ENCODE peak calls at places on chromosomes 5 and 9, in six cellular contexts. B is stomach, N is A549, D is IMR-90, J is heart left ventricle, H is tibial nerve. T is an unnamed sample.

GRCh38 chr5:153969563-153969895 is 69.2 kb downstream of the FAM114A2 start:
- DNase-seq in B (no peak), N (no peak), D (no peak), J (no peak), H (no peak), T (no peak)

GRCh38 chr9:84141762-84142370 is 161.3 kb downstream of the RMI1 start:
- DNase-seq in B (no peak), N (no peak), D (no peak), J (no peak), H (no peak), T (no peak)

GRCh38 chr5:14767942-14768837 is 103.4 kb downstream of the ANKH start:
- DNase-seq in B (no peak), N (no peak), D (no peak), J (no peak), H (no peak), T (no peak)

GRCh38 chr9:13567833-13568232 is 288.3 kb upstream of the MPDZ start:
- DNase-seq in B (no peak), N (no peak), D (no peak), J (no peak), H (no peak), T (no peak)

GRCh38 chr9:131407717-131408195 is 13.9 kb downstream of the PRRC2B start:
- DNase-seq in B (no peak), N (no peak), D (no peak), J (peak), H (no peak), T (peak)

GRCh38 chr5:43192558-43193170 is 639 bp downstream of the NIM1K start:
- DNase-seq in B (no peak), N (no peak), D (peak), J (peak), H (peak), T (peak)

GRCh38 chr5:17315710-17316221 is 98.3 kb downstream of the BASP1 start:
- DNase-seq in B (no peak), N (no peak), D (peak), J (no peak), H (no peak), T (no peak)

GRCh38 chr5:14050821-14051220 is 92.3 kb upstream of the TRIO start:
- DNase-seq in B (no peak), N (no peak), D (peak), J (no peak), H (no peak), T (no peak)

GRCh38 chr5:152113401-152113800 is 188.8 kb upstream of the GLRA1 start:
- DNase-seq in B (no peak), N (no peak), D (no peak), J (no peak), H (no peak), T (no peak)

GRCh38 chr5:20020235-20020634 is 32.2 kb upstream of the CDH18 start:
- DNase-seq in B (no peak), N (no peak), D (no peak), J (no peak), H (no peak), T (no peak)

GRCh38 chr9:123929177-123929869 is 603 bp downstream of the DENND1A start:
- DNase-seq in B (no peak), N (no peak), D (no peak), J (no peak), H (no peak), T (no peak)

GRCh38 chr5:36606437-36607113 is at the start of gene SLC1A3:
- DNase-seq in B (peak), N (peak), D (peak), J (peak), H (peak), T (peak)

GRCh38 chr5:31220968-31221367 is 27.5 kb downstream of the CDH6 start:
- DNase-seq in B (peak), N (no peak), D (peak), J (no peak), H (no peak), T (no peak)

GRCh38 chr5:102306121-102306520 is 10.0 kb upstream of the SLCO4C1 start:
- DNase-seq in B (no peak), N (no peak), D (no peak), J (no peak), H (no peak), T (no peak)

GRCh38 chr5:23740029-23740428 is 232.6 kb downstream of the PRDM9 start:
- DNase-seq in B (no peak), N (no peak), D (no peak), J (no peak), H (no peak), T (no peak)

GRCh38 chr9:94853887-94854286 is 127.4 kb downstream of the AOPEP start:
- DNase-seq in B (no peak), N (peak), D (peak), J (no peak), H (no peak), T (no peak)

GRCh38 chr5:133397432-133397831 is 214.9 kb downstream of the FSTL4 start:
- DNase-seq in B (no peak), N (no peak), D (no peak), J (no peak), H (no peak), T (no peak)

GRCh38 chr5:125056641-125057345 is 310.4 kb upstream of the ZNF608 start:
- DNase-seq in B (no peak), N (no peak), D (no peak), J (no peak), H (no peak), T (no peak)

GRCh38 chr5:172918421-172919371 is 40.5 kb upstream of the RPL26L1 start:
- DNase-seq in B (peak), N (no peak), D (no peak), J (no peak), H (no peak), T (no peak)

DNA sequence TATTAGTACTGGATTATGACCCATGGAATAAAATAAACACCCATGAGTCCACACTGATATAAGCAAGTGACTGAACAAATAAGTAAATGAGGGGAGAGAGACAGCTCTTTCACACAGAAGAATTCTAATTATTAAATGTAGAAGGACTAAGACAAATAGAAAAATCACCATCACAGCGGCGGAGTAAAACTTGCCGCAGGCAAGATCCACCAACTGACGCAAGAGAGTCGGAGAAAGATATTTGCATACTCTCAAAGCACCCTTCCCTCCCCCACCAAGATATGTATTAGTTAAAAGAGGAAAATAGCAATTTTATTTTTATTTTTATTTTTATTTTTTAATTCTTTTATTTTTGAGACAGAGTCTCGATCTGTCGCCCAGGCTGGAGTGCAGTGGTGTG is 14.6 kb upstream of the N4BP3 start:
- DNase-seq in B (no peak), N (no peak), D (no peak), J (no peak), H (no peak), T (no peak)
- H3K27ac ChIP-seq in B (no peak), N (no peak), D (no peak), J (no peak), H (no peak), T (no peak)

GRCh38 chr5:113216545-113216944 is 218.2 kb downstream of the TSSK1B start:
- DNase-seq in B (no peak), N (no peak), D (no peak), J (no peak), H (no peak), T (no peak)
- TF ChIP-seq POLR2A in B (no peak), N (no peak), D (no peak), J (no peak), H (no peak), T (no peak)

GRCh38 chr9:32589083-32589713 is 16.2 kb upstream of the NDUFB6 start:
- DNase-seq in B (no peak), N (peak), D (peak), J (no peak), H (no peak), T (no peak)
- TF ChIP-seq CTCF in B (peak), N (peak), D (peak), J (peak), H (peak), T (peak)

GRCh38 chr5:137147346-137147745 is 351.8 kb downstream of the SPOCK1 start:
- DNase-seq in B (no peak), N (no peak), D (no peak), J (no peak), H (no peak), T (no peak)
- H3K27ac ChIP-seq in B (no peak), N (no peak), D (no peak), J (no peak), H (no peak), T (no peak)

GRCh38 chr9:137580209-137580957 is 1.7 kb upstream of the DPH7 start:
- DNase-seq in B (no peak), N (no peak), D (no peak), J (no peak), H (no peak), T (no peak)
- TF ChIP-seq POLR2A in B (no peak), N (no peak), D (no peak), J (no peak), H (no peak), T (no peak)

DNA sequence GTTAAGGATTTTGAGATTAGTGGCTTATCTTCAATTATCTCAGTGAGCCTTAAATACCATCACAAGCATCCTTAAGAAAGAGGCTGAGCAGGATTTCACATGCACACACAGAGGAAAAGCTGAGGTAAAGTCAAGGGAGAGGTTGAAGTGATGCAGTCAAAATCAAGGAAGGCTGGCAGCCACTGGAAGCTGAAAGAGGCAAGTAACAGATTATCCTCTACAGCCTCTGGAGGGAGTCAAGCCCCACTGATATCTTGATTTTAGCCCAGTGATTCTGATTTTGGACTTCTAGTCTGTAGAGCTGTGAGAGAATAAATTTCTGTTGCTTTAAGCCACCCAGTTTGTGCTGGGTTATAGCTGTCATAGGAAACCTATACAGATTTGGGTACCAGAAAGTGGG is 80.1 kb downstream of the ANKRD31 start:
- DNase-seq in B (no peak), N (no peak), D (no peak), J (no peak), H (no peak), T (no peak)
- TF ChIP-seq CTCF in B (no peak), N (no peak), D (no peak), J (no peak), H (no peak), T (no peak)

DNA sequence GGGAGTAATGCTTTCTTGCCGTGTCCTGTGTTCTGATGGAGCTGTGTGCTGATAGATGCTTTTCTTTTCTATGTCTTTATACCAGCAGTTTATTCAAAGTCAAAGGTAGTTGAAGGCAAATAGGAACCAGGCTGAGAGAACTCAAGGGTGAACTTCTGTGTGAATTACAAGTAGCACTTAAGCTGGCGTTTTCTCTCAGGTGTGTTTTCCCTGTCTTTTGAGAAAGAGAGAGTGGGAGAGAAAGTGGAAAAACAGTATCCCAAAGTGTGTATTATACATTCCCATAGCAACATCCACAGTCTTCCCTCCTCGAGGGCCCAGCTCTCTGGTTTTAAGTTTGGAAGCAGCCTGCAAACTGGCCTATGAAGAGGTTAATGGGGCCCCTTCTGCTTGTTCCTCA is 1.5 kb downstream of the TNFAIP8 start:
- DNase-seq in B (no peak), N (no peak), D (no peak), J (no peak), H (no peak), T (no peak)
- H3K27ac ChIP-seq in B (peak), N (no peak), D (peak), J (peak), H (peak), T (no peak)

GRCh38 chr9:120536094-120536493 is 43.9 kb downstream of the CDK5RAP2 start:
- DNase-seq in B (no peak), N (no peak), D (no peak), J (no peak), H (no peak), T (no peak)
- TF ChIP-seq POLR2A in B (no peak), N (no peak), D (no peak), J (no peak), H (no peak), T (no peak)